ENCODE peak calls at places on chromosomes 3 and 15, in seven cellular contexts. R is T-cell; A is pulmonary artery endothelial cell; W is NCI-H2081; E is central memory CD4-positive, alpha-beta T cell; T is NCI-H748 treated with DMSO at 0.1 percent for 48 hours; D is hippocampal formation. K is an unnamed sample.

GRCh38 chr3:65953881-65954733 is 84.6 kb downstream of the MAGI1 start:
- DNase-seq in W (peak; percentile 7), T (no peak), D (no peak), R (no peak), A (no peak), E (no peak), K (no peak)

GRCh38 chr3:64552160-64552559 is 135.6 kb downstream of the ADAMTS9 start:
- DNase-seq in D (no peak), R (no peak), A (no peak), E (no peak), W (no peak), T (no peak), K (no peak)

GRCh38 chr3:117706037-117706436 is 996.5 kb downstream of the TUSC7 start:
- DNase-seq in W (no peak), T (no peak), A (no peak), R (no peak), E (no peak), D (no peak), K (no peak)

GRCh38 chr3:184630861-184631260 is 69.3 kb downstream of the EPHB3 start:
- DNase-seq in E (no peak), D (no peak), R (no peak), A (no peak), W (no peak), T (no peak), K (no peak)

GRCh38 chr3:48694610-48695051 is 8.9 kb upstream of the NCKIPSD start:
- DNase-seq in T (no peak), R (no peak), A (peak; percentile 40), D (peak; percentile 71), E (no peak), W (no peak), K (no peak)

GRCh38 chr15:78102741-78103140 is 10.4 kb downstream of the SH2D7 start:
- DNase-seq in W (no peak), T (no peak), E (no peak), D (no peak), A (no peak), R (no peak), K (no peak)

GRCh38 chr15:40593130-40593529 is 919 bp upstream of the KNL1 start:
- DNase-seq in D (no peak), T (no peak), E (peak; percentile 39), W (no peak), R (no peak), A (no peak), K (no peak)

GRCh38 chr3:197854596-197855343 is 63.7 kb downstream of the LRCH3 start:
- DNase-seq in T (no peak), W (no peak), D (no peak), A (peak; percentile 3), R (no peak), E (no peak), K (no peak)

GRCh38 chr15:73876779-73877178 is 3.4 kb downstream of the TBC1D21 start:
- DNase-seq in T (no peak), R (no peak), A (no peak), E (no peak), W (no peak), D (no peak), K (no peak)

GRCh38 chr3:12175137-12175593 is 16.5 kb upstream of the TIMP4 start:
- DNase-seq in E (no peak), R (no peak), W (no peak), D (no peak), A (no peak), T (no peak), K (no peak)

GRCh38 chr3:173465112-173465511 is 67.6 kb downstream of the NLGN1 start:
- DNase-seq in D (no peak), W (no peak), A (peak; percentile 75), E (no peak), R (no peak), T (no peak), K (no peak)

GRCh38 chr3:72625616-72626337 is 222.5 kb downstream of the SHQ1 start:
- DNase-seq in W (no peak), E (no peak), R (no peak), A (no peak), D (no peak), T (no peak), K (no peak)

GRCh38 chr3:10870296-10870695 is 54.3 kb downstream of the SLC6A11 start:
- DNase-seq in R (no peak), W (no peak), A (no peak), D (no peak), E (no peak), T (no peak), K (no peak)

GRCh38 chr3:14761121-14761672 is 57.6 kb upstream of the FGD5 start:
- DNase-seq in E (no peak), D (no peak), R (no peak), A (no peak), W (no peak), T (no peak), K (no peak)

GRCh38 chr15:82874961-82875360 is 65.5 kb downstream of the WHAMM start:
- DNase-seq in R (no peak), T (no peak), A (no peak), E (no peak), D (no peak), W (no peak), K (no peak)

GRCh38 chr3:111662012-111662411 is 66.9 kb upstream of the ZBED2 start:
- DNase-seq in A (no peak), T (no peak), E (no peak), D (no peak), W (no peak), R (no peak), K (no peak)

GRCh38 chr15:31270767-31271166 is 55.9 kb upstream of the KLF13 start:
- DNase-seq in W (no peak), T (no peak), A (no peak), E (no peak), D (no peak), R (no peak), K (no peak)

GRCh38 chr3:107942244-107942643 is 148.6 kb downstream of the CD47 start:
- DNase-seq in T (no peak), W (no peak), A (no peak), D (no peak), E (no peak), R (no peak), K (no peak)

GRCh38 chr3:23051240-23052140 is 151.6 kb upstream of the UBE2E2 start:
- DNase-seq in R (no peak), E (no peak), W (no peak), A (no peak), D (no peak), T (no peak), K (no peak)

GRCh38 chr3:48408823-48409281 is 21.0 kb downstream of the PLXNB1 start:
- DNase-seq in E (no peak), T (no peak), D (no peak), A (no peak), W (no peak), R (peak; percentile 1), K (no peak)

GRCh38 chr15:93488157-93488803 is 399.3 kb upstream of the RGMA start:
- DNase-seq in W (no peak), A (no peak), E (no peak), D (no peak), R (no peak), T (no peak), K (no peak)

GRCh38 chr3:169787791-169788190 is 14.6 kb downstream of the MYNN start:
- DNase-seq in D (no peak), T (no peak), A (no peak), W (no peak), E (no peak), R (no peak), K (no peak)

GRCh38 chr15:43511012-43511885 is 6.2 kb upstream of the MAP1A start:
- DNase-seq in E (no peak), W (peak; percentile 50), D (no peak), T (peak; percentile 34), R (no peak), A (no peak), K (no peak)

GRCh38 chr15:30872341-30872748 is 31.4 kb upstream of the FAN1 start:
- DNase-seq in D (no peak), A (no peak), T (no peak), W (peak; percentile 53), E (no peak), R (no peak), K (no peak)

GRCh38 chr3:179046497-179047353 is 24.9 kb downstream of the ZMAT3 start:
- DNase-seq in E (no peak), A (no peak), W (no peak), T (no peak), R (no peak), D (no peak), K (no peak)

GRCh38 chr3:129529436-129530210 is 1.2 kb downstream of the RHO start:
- DNase-seq in A (no peak), T (no peak), E (no peak), D (no peak), R (no peak), W (no peak), K (no peak)

GRCh38 chr3:37227870-37228549 is 53.6 kb upstream of the LRRFIP2 start:
- DNase-seq in E (no peak), W (no peak), R (no peak), A (no peak), T (no peak), D (no peak), K (no peak)

GRCh38 chr3:140447136-140447535 is 230.7 kb upstream of the TRIM42 start:
- DNase-seq in W (no peak), E (no peak), A (no peak), D (no peak), R (no peak), T (no peak), K (no peak)

GRCh38 chr3:12178091-12178820 is 19.5 kb upstream of the TIMP4 start:
- DNase-seq in A (peak; percentile 17), D (no peak), E (no peak), W (no peak), R (no peak), T (no peak), K (no peak)

GRCh38 chr15:93151488-93151887 is 62.5 kb upstream of the RGMA start:
- DNase-seq in A (no peak), D (no peak), T (no peak), E (no peak), R (no peak), W (no peak), K (no peak)

GRCh38 chr15:49521802-49522201 is 98.8 kb downstream of the FGF7 start:
- DNase-seq in W (no peak), T (no peak), D (no peak), E (no peak), A (no peak), R (no peak), K (no peak)

GRCh38 chr3:42823351-42823750 is 14.1 kb downstream of the ACKR2 start:
- DNase-seq in T (peak; percentile 56), D (no peak), A (no peak), R (no peak), E (no peak), W (no peak), K (no peak)

GRCh38 chr15:101525087-101525669 is 35.7 kb upstream of the PCSK6 start:
- DNase-seq in R (no peak), E (no peak), W (no peak), T (no peak), D (no peak), A (no peak), K (no peak)

GRCh38 chr3:179589143-179589542 is 15.3 kb downstream of the MRPL47 start:
- DNase-seq in W (no peak), E (no peak), D (no peak), A (peak; percentile 13), T (no peak), R (no peak), K (no peak)

GRCh38 chr15:76310470-76311070 is 699 bp downstream of the ETFA start:
- DNase-seq in R (no peak), E (no peak), T (no peak), D (no peak), W (no peak), A (no peak), K (no peak)

GRCh38 chr3:77227567-77227966 is 187.7 kb downstream of the ROBO2 start:
- DNase-seq in E (no peak), R (no peak), T (no peak), D (no peak), W (no peak), A (no peak), K (no peak)

GRCh38 chr15:67941643-67942315 is 101.9 kb upstream of the RNU6-1 start:
- DNase-seq in D (no peak), W (no peak), T (no peak), E (no peak), A (no peak), R (no peak), K (no peak)

GRCh38 chr15:65431731-65432130 is 9.0 kb upstream of the IGDCC4 start:
- DNase-seq in W (no peak), T (no peak), A (no peak), E (no peak), D (no peak), R (no peak), K (no peak)